ENCODE peak calls at places on chromosomes 7 and 10, in ten cellular contexts. One of them, this sample, is unnamed.

GRCh38 chr7:108001759-108002725 is 919 bp downstream of the LAMB1 start:
- DNase-seq in activated T-cell treated with anti-CD3 and anti-CD28 coated beads for 48 hours: no peak
- DNase-seq in T follicular helper cell: no peak
- DNase-seq in osteocyte: no peak
- DNase-seq in NCI-H345: peak; percentile 21
- DNase-seq in pons: no peak
- DNase-seq in dorsolateral prefrontal cortex: no peak
- DNase-seq in T-helper 2 cell: no peak
- DNase-seq in fibroblast of pulmonary artery: no peak
- DNase-seq in kidney tubule cell: peak; percentile 42
- DNase-seq in this sample: peak; percentile 68

GRCh38 chr10:3095373-3096139 is 28.2 kb downstream of the PFKP start:
- DNase-seq in activated T-cell treated with anti-CD3 and anti-CD28 coated beads for 48 hours: peak; percentile 35
- DNase-seq in T follicular helper cell: no peak
- DNase-seq in osteocyte: no peak
- DNase-seq in NCI-H345: no peak
- DNase-seq in pons: no peak
- DNase-seq in dorsolateral prefrontal cortex: no peak
- DNase-seq in T-helper 2 cell: no peak
- DNase-seq in fibroblast of pulmonary artery: peak; percentile 99
- DNase-seq in kidney tubule cell: peak; percentile 99
- DNase-seq in this sample: peak; percentile 92

GRCh38 chr7:140541176-140541512 is 61.8 kb upstream of the MKRN1 start:
- DNase-seq in activated T-cell treated with anti-CD3 and anti-CD28 coated beads for 48 hours: no peak
- DNase-seq in T follicular helper cell: no peak
- DNase-seq in osteocyte: no peak
- DNase-seq in NCI-H345: no peak
- DNase-seq in pons: no peak
- DNase-seq in dorsolateral prefrontal cortex: no peak
- DNase-seq in T-helper 2 cell: no peak
- DNase-seq in fibroblast of pulmonary artery: no peak
- DNase-seq in kidney tubule cell: no peak
- DNase-seq in this sample: no peak

GRCh38 chr7:43583424-43584199 is 704 bp downstream of the STK17A start:
- DNase-seq in activated T-cell treated with anti-CD3 and anti-CD28 coated beads for 48 hours: peak; percentile 54
- DNase-seq in T follicular helper cell: peak; percentile 59
- DNase-seq in osteocyte: peak; percentile 90
- DNase-seq in NCI-H345: peak; percentile 58
- DNase-seq in pons: peak; percentile 35
- DNase-seq in dorsolateral prefrontal cortex: peak; percentile 61
- DNase-seq in T-helper 2 cell: peak; percentile 74
- DNase-seq in fibroblast of pulmonary artery: peak; percentile 49
- DNase-seq in kidney tubule cell: peak; percentile 70
- DNase-seq in this sample: peak; percentile 90

GRCh38 chr10:84193327-84193726 is 1.0 kb upstream of the CDHR1 start:
- DNase-seq in activated T-cell treated with anti-CD3 and anti-CD28 coated beads for 48 hours: no peak
- DNase-seq in T follicular helper cell: no peak
- DNase-seq in osteocyte: no peak
- DNase-seq in NCI-H345: no peak
- DNase-seq in pons: no peak
- DNase-seq in dorsolateral prefrontal cortex: no peak
- DNase-seq in T-helper 2 cell: no peak
- DNase-seq in fibroblast of pulmonary artery: no peak
- DNase-seq in kidney tubule cell: no peak
- DNase-seq in this sample: no peak

GRCh38 chr10:33413093-33413442 is 78.6 kb upstream of the NRP1 start:
- DNase-seq in activated T-cell treated with anti-CD3 and anti-CD28 coated beads for 48 hours: no peak
- DNase-seq in T follicular helper cell: no peak
- DNase-seq in osteocyte: no peak
- DNase-seq in NCI-H345: no peak
- DNase-seq in pons: no peak
- DNase-seq in dorsolateral prefrontal cortex: no peak
- DNase-seq in T-helper 2 cell: no peak
- DNase-seq in fibroblast of pulmonary artery: no peak
- DNase-seq in kidney tubule cell: peak; percentile 76
- DNase-seq in this sample: peak; percentile 42

GRCh38 chr10:65861249-65861648 is 1064.6 kb upstream of the LRRTM3 start:
- DNase-seq in activated T-cell treated with anti-CD3 and anti-CD28 coated beads for 48 hours: no peak
- DNase-seq in T follicular helper cell: no peak
- DNase-seq in osteocyte: no peak
- DNase-seq in NCI-H345: no peak
- DNase-seq in pons: no peak
- DNase-seq in dorsolateral prefrontal cortex: no peak
- DNase-seq in T-helper 2 cell: no peak
- DNase-seq in fibroblast of pulmonary artery: peak; percentile 0
- DNase-seq in kidney tubule cell: peak; percentile 90
- DNase-seq in this sample: no peak

GRCh38 chr7:92647652-92648051 is 57.5 kb upstream of the FAM133B start:
- DNase-seq in activated T-cell treated with anti-CD3 and anti-CD28 coated beads for 48 hours: no peak
- DNase-seq in T follicular helper cell: no peak
- DNase-seq in osteocyte: no peak
- DNase-seq in NCI-H345: no peak
- DNase-seq in pons: peak; percentile 88
- DNase-seq in dorsolateral prefrontal cortex: no peak
- DNase-seq in T-helper 2 cell: no peak
- DNase-seq in fibroblast of pulmonary artery: no peak
- DNase-seq in kidney tubule cell: no peak
- DNase-seq in this sample: no peak

GRCh38 chr10:95789928-95790327 is 34.0 kb downstream of the ENTPD1 start:
- DNase-seq in activated T-cell treated with anti-CD3 and anti-CD28 coated beads for 48 hours: no peak
- DNase-seq in T follicular helper cell: no peak
- DNase-seq in osteocyte: no peak
- DNase-seq in NCI-H345: no peak
- DNase-seq in pons: no peak
- DNase-seq in dorsolateral prefrontal cortex: no peak
- DNase-seq in T-helper 2 cell: no peak
- DNase-seq in fibroblast of pulmonary artery: peak; percentile 24
- DNase-seq in kidney tubule cell: no peak
- DNase-seq in this sample: no peak